ENCODE peak calls at places on chromosomes 16 and 17, in seven cellular contexts. One of them, this sample, is unnamed.

GRCh38 chr17:36900130-36900590 is 37.1 kb upstream of the LHX1 start:
- DNase-seq in stomach: no peak
- DNase-seq in AG10803: no peak
- DNase-seq in heart right ventricle: no peak
- DNase-seq in A549: no peak
- DNase-seq in testis: no peak
- DNase-seq in right lobe of liver: no peak
- DNase-seq in this sample: no peak

GRCh38 chr16:12431547-12431946 is 372.1 kb downstream of the CPPED1 start:
- DNase-seq in testis: no peak
- DNase-seq in heart right ventricle: no peak
- DNase-seq in A549: no peak
- DNase-seq in right lobe of liver: no peak
- DNase-seq in stomach: no peak
- DNase-seq in AG10803: no peak
- DNase-seq in this sample: no peak

GRCh38 chr16:58000706-58001676 is at the start of gene USB1:
- DNase-seq in right lobe of liver: peak; percentile 93
- DNase-seq in stomach: peak; percentile 89
- DNase-seq in AG10803: peak; percentile 72
- DNase-seq in testis: peak; percentile 89
- DNase-seq in heart right ventricle: peak; percentile 86
- DNase-seq in A549: peak; percentile 91
- DNase-seq in this sample: peak; percentile 91

GRCh38 chr17:21286771-21287702 is 2.5 kb downstream of the MAP2K3 start:
- DNase-seq in heart right ventricle: no peak
- DNase-seq in A549: peak; percentile 62
- DNase-seq in AG10803: no peak
- DNase-seq in right lobe of liver: no peak
- DNase-seq in stomach: peak; percentile 88
- DNase-seq in testis: no peak
- DNase-seq in this sample: peak; percentile 76

GRCh38 chr16:54407596-54407995 is 121.0 kb upstream of the IRX3 start:
- DNase-seq in A549: no peak
- DNase-seq in AG10803: peak; percentile 90
- DNase-seq in stomach: no peak
- DNase-seq in heart right ventricle: no peak
- DNase-seq in testis: no peak
- DNase-seq in right lobe of liver: no peak
- DNase-seq in this sample: no peak

GRCh38 chr16:17633146-17633966 is 162.6 kb upstream of the XYLT1 start:
- DNase-seq in AG10803: peak; percentile 13
- DNase-seq in stomach: no peak
- DNase-seq in testis: no peak
- DNase-seq in right lobe of liver: no peak
- DNase-seq in heart right ventricle: no peak
- DNase-seq in A549: no peak
- DNase-seq in this sample: no peak

GRCh38 chr17:61338000-61338864 is 61.4 kb upstream of the TBX2 start:
- DNase-seq in A549: peak; percentile 60
- DNase-seq in right lobe of liver: no peak
- DNase-seq in heart right ventricle: no peak
- DNase-seq in stomach: no peak
- DNase-seq in AG10803: peak; percentile 73
- DNase-seq in testis: no peak
- DNase-seq in this sample: no peak

GRCh38 chr17:17729620-17730249 is 48.5 kb downstream of the RAI1 start:
- DNase-seq in right lobe of liver: no peak
- DNase-seq in stomach: peak; percentile 53
- DNase-seq in A549: peak; percentile 48
- DNase-seq in AG10803: no peak
- DNase-seq in heart right ventricle: no peak
- DNase-seq in testis: no peak
- DNase-seq in this sample: no peak

GRCh38 chr16:3076577-3076976 is 11.1 kb downstream of the IL32 start:
- DNase-seq in A549: no peak
- DNase-seq in testis: no peak
- DNase-seq in right lobe of liver: peak; percentile 35
- DNase-seq in AG10803: no peak
- DNase-seq in stomach: no peak
- DNase-seq in heart right ventricle: no peak
- DNase-seq in this sample: peak; percentile 43

GRCh38 chr16:10502766-10503165 is 77.6 kb downstream of the EMP2 start:
- DNase-seq in testis: no peak
- DNase-seq in A549: no peak
- DNase-seq in right lobe of liver: no peak
- DNase-seq in AG10803: no peak
- DNase-seq in heart right ventricle: no peak
- DNase-seq in stomach: no peak
- DNase-seq in this sample: no peak

GRCh38 chr17:45991341-45991740 is 7.7 kb upstream of the STH start:
- DNase-seq in right lobe of liver: no peak
- DNase-seq in stomach: no peak
- DNase-seq in AG10803: no peak
- DNase-seq in heart right ventricle: no peak
- DNase-seq in testis: no peak
- DNase-seq in A549: no peak
- DNase-seq in this sample: no peak

GRCh38 chr17:73191443-73192218 is 1.2 kb upstream of the COG1 start:
- DNase-seq in testis: peak; percentile 83
- DNase-seq in A549: peak; percentile 86
- DNase-seq in right lobe of liver: peak; percentile 66
- DNase-seq in AG10803: peak; percentile 67
- DNase-seq in stomach: peak; percentile 72
- DNase-seq in heart right ventricle: peak; percentile 67
- DNase-seq in this sample: peak; percentile 87

GRCh38 chr17:66715745-66716156 is 119.2 kb upstream of the CACNG5 start:
- DNase-seq in AG10803: peak; percentile 65
- DNase-seq in A549: peak; percentile 80
- DNase-seq in heart right ventricle: no peak
- DNase-seq in right lobe of liver: no peak
- DNase-seq in testis: no peak
- DNase-seq in stomach: no peak
- DNase-seq in this sample: no peak

GRCh38 chr17:3532106-3532858 is 25.3 kb downstream of the TRPV3 start:
- DNase-seq in A549: no peak
- DNase-seq in stomach: no peak
- DNase-seq in heart right ventricle: no peak
- DNase-seq in testis: no peak
- DNase-seq in AG10803: no peak
- DNase-seq in right lobe of liver: no peak
- DNase-seq in this sample: no peak

GRCh38 chr17:81249233-81250040 is 10.3 kb downstream of the NDUFAF8 start:
- DNase-seq in AG10803: no peak
- DNase-seq in testis: no peak
- DNase-seq in right lobe of liver: peak; percentile 42
- DNase-seq in heart right ventricle: no peak
- DNase-seq in stomach: no peak
- DNase-seq in A549: peak; percentile 57
- DNase-seq in this sample: no peak

GRCh38 chr17:8628609-8629169 is 1.8 kb downstream of the MYH10 start:
- DNase-seq in testis: no peak
- DNase-seq in AG10803: no peak
- DNase-seq in right lobe of liver: no peak
- DNase-seq in heart right ventricle: no peak
- DNase-seq in stomach: no peak
- DNase-seq in A549: no peak
- DNase-seq in this sample: no peak

GRCh38 chr17:43125967-43126910 is 1.1 kb upstream of the BRCA1 start:
- DNase-seq in heart right ventricle: no peak
- DNase-seq in right lobe of liver: no peak
- DNase-seq in stomach: no peak
- DNase-seq in testis: no peak
- DNase-seq in A549: no peak
- DNase-seq in AG10803: no peak
- DNase-seq in this sample: no peak

GRCh38 chr16:3074860-3075545 is 9.6 kb downstream of the IL32 start:
- DNase-seq in heart right ventricle: no peak
- DNase-seq in AG10803: no peak
- DNase-seq in testis: no peak
- DNase-seq in A549: no peak
- DNase-seq in right lobe of liver: no peak
- DNase-seq in stomach: peak; percentile 46
- DNase-seq in this sample: peak; percentile 56

GRCh38 chr17:73091770-73092517 is 544 bp downstream of the SLC39A11 start:
- DNase-seq in AG10803: no peak
- DNase-seq in A549: peak; percentile 21
- DNase-seq in stomach: peak; percentile 33
- DNase-seq in heart right ventricle: peak; percentile 16
- DNase-seq in testis: peak; percentile 32
- DNase-seq in right lobe of liver: peak; percentile 59
- DNase-seq in this sample: peak; percentile 55

GRCh38 chr16:51982715-51983680 is 563.9 kb downstream of the TOX3 start:
- DNase-seq in AG10803: peak; percentile 71
- DNase-seq in testis: peak; percentile 58
- DNase-seq in heart right ventricle: peak; percentile 35
- DNase-seq in right lobe of liver: no peak
- DNase-seq in A549: peak; percentile 76
- DNase-seq in stomach: peak; percentile 52
- DNase-seq in this sample: peak; percentile 48

GRCh38 chr17:35554668-35555067 is 6.0 kb downstream of the SLFN14 start:
- DNase-seq in AG10803: no peak
- DNase-seq in stomach: no peak
- DNase-seq in right lobe of liver: no peak
- DNase-seq in testis: no peak
- DNase-seq in heart right ventricle: no peak
- DNase-seq in A549: no peak
- DNase-seq in this sample: no peak

GRCh38 chr17:82126479-82127314 is 28.7 kb upstream of the FASN start:
- DNase-seq in stomach: no peak
- DNase-seq in right lobe of liver: no peak
- DNase-seq in AG10803: no peak
- DNase-seq in heart right ventricle: no peak
- DNase-seq in testis: no peak
- DNase-seq in A549: no peak
- DNase-seq in this sample: no peak

GRCh38 chr16:3618782-3619166 is 7.4 kb upstream of the SLX4 start:
- DNase-seq in AG10803: no peak
- DNase-seq in stomach: peak; percentile 24
- DNase-seq in testis: no peak
- DNase-seq in A549: peak; percentile 46
- DNase-seq in heart right ventricle: no peak
- DNase-seq in right lobe of liver: no peak
- DNase-seq in this sample: no peak

GRCh38 chr16:11612110-11612981 is 25.6 kb upstream of the LITAF start:
- DNase-seq in testis: peak; percentile 23
- DNase-seq in right lobe of liver: peak; percentile 96
- DNase-seq in A549: peak; percentile 78
- DNase-seq in AG10803: no peak
- DNase-seq in heart right ventricle: no peak
- DNase-seq in stomach: peak; percentile 90
- DNase-seq in this sample: peak; percentile 84

GRCh38 chr17:77507116-77507885 is 366.5 kb downstream of the SEC14L1 start:
- DNase-seq in right lobe of liver: peak; percentile 35
- DNase-seq in heart right ventricle: no peak
- DNase-seq in testis: no peak
- DNase-seq in stomach: no peak
- DNase-seq in A549: no peak
- DNase-seq in AG10803: no peak
- DNase-seq in this sample: no peak
- TF ChIP-seq CTCF in right lobe of liver: no peak
- TF ChIP-seq CTCF in heart right ventricle: no peak
- TF ChIP-seq CTCF in testis: no peak
- TF ChIP-seq CTCF in stomach: no peak
- TF ChIP-seq CTCF in A549: no peak
- TF ChIP-seq CTCF in AG10803: no peak
- TF ChIP-seq CTCF in this sample: no peak

GRCh38 chr16:88121886-88122580 is 170.8 kb downstream of the BANP start:
- DNase-seq in heart right ventricle: no peak
- DNase-seq in stomach: no peak
- DNase-seq in right lobe of liver: no peak
- DNase-seq in testis: no peak
- DNase-seq in A549: no peak
- DNase-seq in AG10803: no peak
- DNase-seq in this sample: peak; percentile 30
- H3K4me3 ChIP-seq in heart right ventricle: no peak overlapping the region
- H3K4me3 ChIP-seq in stomach: no peak overlapping the region
- H3K4me3 ChIP-seq in right lobe of liver: no peak overlapping the region
- H3K4me3 ChIP-seq in testis: no peak overlapping the region
- H3K4me3 ChIP-seq in A549: no peak overlapping the region
- H3K4me3 ChIP-seq in AG10803: no peak overlapping the region
- H3K4me3 ChIP-seq in this sample: no peak overlapping the region

GRCh38 chr17:11736613-11737289 is 138.5 kb downstream of the DNAH9 start:
- DNase-seq in AG10803: no peak
- DNase-seq in A549: no peak
- DNase-seq in heart right ventricle: no peak
- DNase-seq in right lobe of liver: no peak
- DNase-seq in stomach: no peak
- DNase-seq in testis: no peak
- DNase-seq in this sample: no peak
- TF ChIP-seq CTCF in AG10803: no peak
- TF ChIP-seq CTCF in A549: no peak
- TF ChIP-seq CTCF in heart right ventricle: no peak
- TF ChIP-seq CTCF in right lobe of liver: no peak
- TF ChIP-seq CTCF in stomach: no peak
- TF ChIP-seq CTCF in testis: no peak
- TF ChIP-seq CTCF in this sample: no peak

GRCh38 chr16:73065617-73066313 is 17.8 kb upstream of the ZFHX3 start:
- DNase-seq in A549: no peak
- DNase-seq in heart right ventricle: no peak
- DNase-seq in stomach: no peak
- DNase-seq in AG10803: no peak
- DNase-seq in testis: no peak
- DNase-seq in right lobe of liver: peak; percentile 60
- DNase-seq in this sample: peak; percentile 51
- H3K4me3 ChIP-seq in A549: no peak overlapping the region
- H3K4me3 ChIP-seq in heart right ventricle: peak overlapping the region; percentile 21
- H3K4me3 ChIP-seq in stomach: peak overlapping the region; percentile 3
- H3K4me3 ChIP-seq in AG10803: no peak overlapping the region
- H3K4me3 ChIP-seq in testis: peak overlapping the region; percentile 8
- H3K4me3 ChIP-seq in right lobe of liver: no peak overlapping the region
- H3K4me3 ChIP-seq in this sample: no peak overlapping the region

DNA sequence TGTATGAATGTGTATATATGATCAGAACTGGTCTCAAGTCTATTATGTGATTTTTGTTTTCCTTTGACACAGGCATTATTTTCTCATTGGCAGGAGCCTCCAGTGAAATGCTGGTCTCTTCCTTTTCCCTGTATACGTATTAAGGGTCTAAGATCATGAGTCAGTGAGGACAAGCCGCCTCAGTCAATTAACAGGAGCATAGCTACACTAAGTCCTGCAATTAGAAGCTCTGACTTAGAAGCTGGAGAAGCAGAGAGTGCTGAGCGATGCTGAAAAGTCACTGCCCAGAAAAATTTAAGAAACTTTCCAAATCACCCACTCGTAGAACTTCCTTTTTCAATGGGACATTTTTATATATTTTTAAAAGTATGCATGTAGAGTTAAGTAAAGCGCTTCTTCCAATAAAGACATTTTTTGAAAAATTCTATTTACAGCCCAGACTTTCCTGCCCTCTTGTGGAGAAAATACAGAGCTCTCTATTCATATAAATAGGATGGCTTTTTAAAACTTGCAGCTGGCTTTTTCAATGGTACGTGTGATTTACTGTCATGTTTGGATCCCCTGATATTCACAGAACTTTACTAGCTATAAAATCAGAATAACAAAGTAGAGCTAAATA is 70.1 kb upstream of the PSMD7 start:
- DNase-seq in A549: peak; percentile 10
- DNase-seq in heart right ventricle: no peak
- DNase-seq in stomach: no peak
- DNase-seq in right lobe of liver: no peak
- DNase-seq in AG10803: peak; percentile 3
- DNase-seq in testis: no peak
- DNase-seq in this sample: no peak
- TF ChIP-seq CTCF in A549: peak; percentile 48
- TF ChIP-seq CTCF in heart right ventricle: no peak
- TF ChIP-seq CTCF in stomach: no peak
- TF ChIP-seq CTCF in right lobe of liver: peak; percentile 61
- TF ChIP-seq CTCF in AG10803: peak; percentile 45
- TF ChIP-seq CTCF in testis: peak; percentile 58
- TF ChIP-seq CTCF in this sample: no peak